ENCODE peak calls at places on chromosomes 6 and 20, in seven cellular contexts. T, X, G, M, B, V and O are unnamed samples.

GRCh38 chr6:12909828-12910227 is 193.3 kb downstream of the PHACTR1 start:
- DNase-seq in T (no peak), X (no peak), G (no peak), M (no peak), B (no peak), V (no peak), O (no peak)

GRCh38 chr20:34001378-34001777 is 7.7 kb downstream of the RALY start:
- DNase-seq in T (no peak), X (no peak), G (no peak), M (no peak), B (no peak), V (no peak), O (no peak)

GRCh38 chr6:84213217-84213616 is 14.2 kb downstream of the CEP162 start:
- DNase-seq in T (no peak), X (no peak), G (no peak), M (no peak), B (no peak), V (no peak), O (no peak)

GRCh38 chr20:47561175-47561574 is 59.5 kb downstream of the NCOA3 start:
- DNase-seq in T (no peak), X (no peak), G (no peak), M (no peak), B (no peak), V (no peak), O (no peak)

GRCh38 chr6:33456156-33456555 is 1.8 kb downstream of the ZBTB9 start:
- DNase-seq in T (no peak), X (no peak), G (no peak), M (no peak), B (no peak), V (no peak), O (no peak)

GRCh38 chr6:87029711-87030314 is 65.1 kb downstream of the CGA start:
- DNase-seq in T (peak; percentile 61), X (no peak), G (no peak), M (peak; percentile 47), B (peak; percentile 28), V (no peak), O (no peak)

GRCh38 chr6:145784683-145785082 is 29.9 kb downstream of the FBXO30 start:
- DNase-seq in T (no peak), X (no peak), G (no peak), M (no peak), B (no peak), V (no peak), O (no peak)

GRCh38 chr6:168221000-168221399 is 98.6 kb downstream of the DACT2 start:
- DNase-seq in T (no peak), X (no peak), G (no peak), M (no peak), B (no peak), V (peak; percentile 10), O (no peak)

GRCh38 chr20:50996901-50997830 is 25.7 kb downstream of the KCNG1 start:
- DNase-seq in T (no peak), X (no peak), G (no peak), M (no peak), B (no peak), V (no peak), O (no peak)

GRCh38 chr20:840858-841567 is 7.5 kb downstream of the FAM110A start:
- DNase-seq in T (no peak), X (no peak), G (peak; percentile 74), M (no peak), B (peak; percentile 70), V (peak; percentile 61), O (peak; percentile 88)

GRCh38 chr6:40164345-40164755 is 230.1 kb upstream of the MOCS1 start:
- DNase-seq in T (no peak), X (no peak), G (no peak), M (no peak), B (peak; percentile 60), V (peak; percentile 24), O (no peak)

GRCh38 chr6:47263268-47263667 is 46.4 kb downstream of the TNFRSF21 start:
- DNase-seq in T (no peak), X (no peak), G (no peak), M (no peak), B (no peak), V (no peak), O (no peak)

GRCh38 chr6:84457276-84457675 is 229.8 kb upstream of the CEP162 start:
- DNase-seq in T (no peak), X (no peak), G (no peak), M (no peak), B (no peak), V (no peak), O (no peak)

GRCh38 chr20:45407783-45408645 is at the start of gene DBNDD2:
- DNase-seq in T (no peak), X (no peak), G (no peak), M (no peak), B (no peak), V (no peak), O (no peak)

GRCh38 chr20:31573555-31574295 is 31.4 kb upstream of the ID1 start:
- DNase-seq in T (no peak), X (no peak), G (peak; percentile 31), M (no peak), B (no peak), V (no peak), O (peak; percentile 77)

GRCh38 chr6:151494235-151494950 is 576 bp downstream of the CCDC170 start:
- DNase-seq in T (no peak), X (no peak), G (no peak), M (no peak), B (peak; percentile 57), V (peak; percentile 36), O (peak; percentile 82)

GRCh38 chr6:46466570-46466969 is 24.7 kb downstream of the RCAN2 start:
- DNase-seq in T (no peak), X (no peak), G (no peak), M (no peak), B (peak; percentile 33), V (no peak), O (no peak)

GRCh38 chr6:7050911-7051779 is 56.6 kb upstream of the RREB1 start:
- DNase-seq in T (no peak), X (peak; percentile 45), G (peak; percentile 87), M (no peak), B (peak; percentile 75), V (no peak), O (peak; percentile 91)

GRCh38 chr20:37379967-37380828 is 34.3 kb downstream of the SRC start:
- DNase-seq in T (no peak), X (no peak), G (no peak), M (no peak), B (no peak), V (no peak), O (peak; percentile 51)

GRCh38 chr6:71478834-71479541 is 190.4 kb downstream of the OGFRL1 start:
- DNase-seq in T (no peak), X (no peak), G (no peak), M (peak; percentile 72), B (peak; percentile 64), V (no peak), O (no peak)

GRCh38 chr20:39429716-39430115 is 467.6 kb downstream of the DHX35 start:
- DNase-seq in T (no peak), X (no peak), G (no peak), M (no peak), B (peak; percentile 65), V (no peak), O (no peak)

GRCh38 chr6:111087871-111088667 is 766 bp downstream of the SLC16A10 start:
- DNase-seq in T (peak; percentile 10), X (peak; percentile 6), G (peak; percentile 59), M (no peak), B (peak; percentile 73), V (no peak), O (no peak)

GRCh38 chr20:9611921-9612320 is 97.5 kb downstream of the LAMP5 start:
- DNase-seq in T (no peak), X (no peak), G (no peak), M (no peak), B (no peak), V (no peak), O (no peak)

GRCh38 chr6:148883270-148883669 is 136.4 kb downstream of the UST start:
- DNase-seq in T (no peak), X (no peak), G (no peak), M (no peak), B (no peak), V (no peak), O (no peak)
- H3K4me3 ChIP-seq in T (no peak overlapping the region), X (no peak overlapping the region), G (no peak overlapping the region), M (no peak overlapping the region), B (no peak overlapping the region), V (no peak overlapping the region), O (no peak overlapping the region)

DNA sequence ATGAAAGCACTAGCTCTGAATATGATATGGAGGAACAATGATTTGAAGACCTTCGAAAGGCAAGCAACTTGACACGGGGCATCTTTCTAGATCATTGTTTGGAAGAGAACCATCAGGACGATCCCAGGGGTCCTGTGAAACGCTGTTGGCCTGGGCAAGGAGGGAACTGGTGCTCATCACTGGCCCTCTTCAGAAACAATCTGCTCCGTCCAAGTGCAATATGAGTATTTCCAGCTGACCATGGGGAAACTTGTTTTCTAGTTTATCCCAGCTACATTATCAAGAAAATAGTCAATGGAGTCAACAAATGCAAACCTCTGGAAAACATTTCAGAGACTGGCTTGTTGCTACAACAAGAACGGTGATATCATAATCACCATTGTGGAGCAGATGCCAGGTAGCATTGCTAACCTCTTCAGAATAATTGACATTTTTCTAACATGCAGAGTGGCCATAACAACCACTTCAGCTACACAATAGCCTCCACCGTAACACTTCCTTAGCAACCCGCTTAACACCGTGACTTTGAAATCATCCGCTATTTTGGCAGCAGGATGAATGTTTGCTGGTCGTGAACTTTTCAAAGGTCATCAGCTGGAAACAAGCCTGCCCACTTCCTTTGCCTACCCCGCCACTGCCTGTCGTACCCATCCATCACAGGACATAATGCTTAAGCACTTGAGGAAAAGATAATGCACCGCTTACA is 112.0 kb upstream of the PDE10A start:
- DNase-seq in T (no peak), X (no peak), G (no peak), M (no peak), B (peak; percentile 52), V (no peak), O (no peak)
- TF ChIP-seq POLR2AphosphoS5 in T (no peak), X (no peak), G (no peak), M (no peak), B (no peak), V (no peak), O (no peak)

GRCh38 chr6:3911614-3912336 is 62.6 kb downstream of the FAM50B start:
- DNase-seq in T (peak; percentile 48), X (no peak), G (no peak), M (no peak), B (no peak), V (peak; percentile 47), O (peak; percentile 41)
- H3K4me3 ChIP-seq in T (peak overlapping the region; percentile 13), X (no peak overlapping the region), G (no peak overlapping the region), M (no peak overlapping the region), B (no peak overlapping the region), V (no peak overlapping the region), O (no peak overlapping the region)

GRCh38 chr20:44405246-44405645 is 49.7 kb downstream of the HNF4A start:
- DNase-seq in T (no peak), X (no peak), G (no peak), M (no peak), B (no peak), V (no peak), O (no peak)

GRCh38 chr20:44405785-44406571 is 50.5 kb downstream of the HNF4A start:
- DNase-seq in T (no peak), X (no peak), G (no peak), M (no peak), B (no peak), V (no peak), O (no peak)

GRCh38 chr20:44402391-44403193 is 47.1 kb downstream of the HNF4A start:
- DNase-seq in T (no peak), X (no peak), G (peak; percentile 40), M (no peak), B (no peak), V (no peak), O (no peak)

GRCh38 chr20:44403194-44404112 is 48.0 kb downstream of the HNF4A start:
- DNase-seq in T (no peak), X (no peak), G (peak; percentile 32), M (no peak), B (no peak), V (no peak), O (no peak)

GRCh38 chr20:44404204-44405181 is 49.0 kb downstream of the HNF4A start:
- DNase-seq in T (no peak), X (no peak), G (no peak), M (no peak), B (no peak), V (no peak), O (no peak)
- TF ChIP-seq POLR2AphosphoS5 in T (no peak), X (no peak), G (no peak), M (no peak), B (no peak), V (no peak), O (no peak)